ENCODE peak calls at places on chromosomes 5 and 9, in six cellular contexts. Z is OCI-LY7, X is colonic mucosa, M is fibroblast of pulmonary artery, Q is lower leg skin, I is foreskin fibroblast. S is an unnamed sample.

GRCh38 chr5:54644226-54644625 is 126.7 kb downstream of the SNX18 start:
- DNase-seq in Z (no peak), X (no peak), M (peak), Q (no peak), I (peak), S (no peak)

GRCh38 chr9:116855881-116856662 is 169.0 kb downstream of the TRIM32 start:
- DNase-seq in Z (no peak), X (no peak), M (no peak), Q (peak), I (no peak), S (no peak)

GRCh38 chr5:100900142-100900795 is 2.8 kb downstream of the ST8SIA4 start:
- DNase-seq in Z (peak), X (peak), M (peak), Q (no peak), I (peak), S (no peak)

GRCh38 chr5:79512692-79513518 is 1.0 kb downstream of the HOMER1 start:
- DNase-seq in Z (peak), X (no peak), M (peak), Q (no peak), I (peak), S (no peak)

GRCh38 chr9:126893079-126893478 is 21.5 kb upstream of the RALGPS1 start:
- DNase-seq in Z (peak), X (no peak), M (no peak), Q (no peak), I (no peak), S (no peak)

GRCh38 chr5:14257995-14258403 is 114.9 kb downstream of the TRIO start:
- DNase-seq in Z (no peak), X (no peak), M (no peak), Q (no peak), I (no peak), S (no peak)

GRCh38 chr5:179780343-179780742 is 13.4 kb upstream of the LTC4S start:
- DNase-seq in Z (no peak), X (no peak), M (no peak), Q (no peak), I (peak), S (no peak)

GRCh38 chr5:170655476-170655875 is 128.0 kb upstream of the GABRP start:
- DNase-seq in Z (no peak), X (no peak), M (no peak), Q (no peak), I (no peak), S (no peak)

DNA sequence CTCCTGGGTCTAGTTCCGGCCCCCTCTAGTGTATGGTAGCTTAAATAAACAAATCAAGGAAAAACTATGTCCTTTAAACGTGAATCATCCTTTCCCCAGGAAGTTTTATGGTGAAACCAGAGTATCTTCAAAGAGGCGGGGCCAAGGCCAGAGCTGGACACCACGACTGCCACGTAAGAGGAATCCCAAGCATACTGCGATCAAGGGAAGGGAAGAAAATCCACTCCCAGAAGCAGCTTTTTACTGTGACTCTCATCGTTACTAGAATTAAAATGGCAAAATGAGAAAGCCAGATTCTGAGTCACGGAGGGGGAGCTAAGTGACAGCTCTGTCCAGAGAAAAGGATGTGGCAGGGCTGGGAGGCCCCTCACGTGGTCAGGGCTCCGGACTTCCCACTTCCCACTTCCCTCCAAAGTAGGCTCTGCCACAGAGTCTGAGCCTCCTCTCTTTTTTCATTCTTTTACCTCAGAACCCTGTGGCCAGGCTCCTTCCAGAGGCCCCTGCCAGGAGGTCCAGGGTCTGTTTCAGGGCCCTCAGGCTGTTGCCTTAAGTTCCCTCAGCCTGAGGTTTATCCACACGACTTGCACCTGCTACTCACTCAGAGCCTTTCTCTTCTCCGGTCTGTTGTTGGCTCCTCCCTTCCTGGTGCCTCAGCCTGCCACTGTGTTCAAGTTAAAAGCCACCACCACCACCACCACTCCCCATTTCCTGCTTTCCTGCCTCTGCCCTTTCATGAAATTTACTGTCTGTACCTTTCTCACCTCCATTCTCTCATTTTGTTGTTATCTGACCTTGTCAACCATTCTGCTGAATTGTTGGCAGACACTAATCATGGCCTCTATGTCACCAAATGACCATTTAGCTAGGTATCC is 1.4 kb upstream of the GLRX start:
- DNase-seq in Z (peak), X (peak), M (peak), Q (peak), I (peak), S (no peak)
- TF ChIP-seq CTCF in Z (no peak), X (no peak), M (peak), Q (no peak), I (no peak), S (no peak)

GRCh38 chr5:67166460-67166871 is 30.1 kb downstream of the CD180 start:
- DNase-seq in Z (peak), X (peak), M (no peak), Q (no peak), I (no peak), S (no peak)
- H3K4me3 ChIP-seq in Z (peak), X (peak), M (no peak), Q (no peak), I (no peak), S (no peak)

GRCh38 chr9:1994180-1994579 is 21.0 kb upstream of the SMARCA2 start:
- DNase-seq in Z (no peak), X (no peak), M (no peak), Q (no peak), I (peak), S (no peak)
- TF ChIP-seq CTCF in Z (no peak), X (no peak), M (no peak), Q (no peak), I (no peak), S (no peak)

GRCh38 chr5:138438724-138439536 is at the start of gene REEP2:
- DNase-seq in Z (peak), X (no peak), M (peak), Q (no peak), I (peak), S (no peak)

GRCh38 chr5:138440226-138441073 is 1.6 kb downstream of the REEP2 start:
- DNase-seq in Z (no peak), X (no peak), M (no peak), Q (no peak), I (no peak), S (no peak)

GRCh38 chr5:138435943-138436342 is 2.9 kb upstream of the REEP2 start:
- DNase-seq in Z (no peak), X (no peak), M (no peak), Q (no peak), I (no peak), S (no peak)

GRCh38 chr5:138439537-138440225 is 824 bp downstream of the REEP2 start:
- DNase-seq in Z (no peak), X (no peak), M (no peak), Q (no peak), I (peak), S (no peak)

DNA sequence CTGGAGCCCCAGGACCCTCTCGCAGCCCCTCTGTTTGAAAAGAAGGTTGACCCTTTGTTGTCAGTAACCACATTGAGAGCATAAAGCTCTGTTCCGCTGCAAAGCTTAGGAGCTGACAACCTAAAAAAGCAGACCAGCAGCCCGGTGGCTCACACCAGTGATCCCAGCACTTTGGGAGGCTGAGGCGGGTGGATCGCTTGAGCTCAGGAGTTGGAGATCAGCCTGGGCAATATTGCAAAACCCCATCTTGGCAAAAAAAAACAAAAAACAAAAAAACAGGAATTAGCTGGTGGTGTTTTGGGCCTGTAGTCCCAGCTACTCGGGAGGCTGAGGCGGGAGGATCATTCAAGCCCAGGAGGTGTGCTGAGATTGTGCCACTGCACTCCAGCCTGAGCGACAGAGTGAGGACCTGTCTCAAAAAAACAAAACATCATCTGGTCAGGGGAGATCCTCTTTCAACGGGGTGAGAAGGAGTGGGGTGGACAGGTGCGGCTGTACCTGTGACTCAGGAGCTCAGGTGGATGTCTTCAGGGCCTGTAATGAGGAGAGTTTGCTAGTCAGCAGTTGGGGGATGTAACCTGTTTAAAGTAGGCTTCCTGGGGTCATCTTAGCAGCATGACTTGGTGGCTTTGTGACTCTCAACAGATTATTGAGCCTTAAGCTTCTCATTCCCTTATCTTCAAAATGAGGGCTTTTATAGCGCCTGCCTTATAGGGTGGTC is 694 bp upstream of the REEP2 start:
- DNase-seq in Z (no peak), X (no peak), M (no peak), Q (no peak), I (peak), S (no peak)
- H3K4me3 ChIP-seq in Z (peak), X (peak), M (peak), Q (no peak), I (peak), S (no peak)

DNA sequence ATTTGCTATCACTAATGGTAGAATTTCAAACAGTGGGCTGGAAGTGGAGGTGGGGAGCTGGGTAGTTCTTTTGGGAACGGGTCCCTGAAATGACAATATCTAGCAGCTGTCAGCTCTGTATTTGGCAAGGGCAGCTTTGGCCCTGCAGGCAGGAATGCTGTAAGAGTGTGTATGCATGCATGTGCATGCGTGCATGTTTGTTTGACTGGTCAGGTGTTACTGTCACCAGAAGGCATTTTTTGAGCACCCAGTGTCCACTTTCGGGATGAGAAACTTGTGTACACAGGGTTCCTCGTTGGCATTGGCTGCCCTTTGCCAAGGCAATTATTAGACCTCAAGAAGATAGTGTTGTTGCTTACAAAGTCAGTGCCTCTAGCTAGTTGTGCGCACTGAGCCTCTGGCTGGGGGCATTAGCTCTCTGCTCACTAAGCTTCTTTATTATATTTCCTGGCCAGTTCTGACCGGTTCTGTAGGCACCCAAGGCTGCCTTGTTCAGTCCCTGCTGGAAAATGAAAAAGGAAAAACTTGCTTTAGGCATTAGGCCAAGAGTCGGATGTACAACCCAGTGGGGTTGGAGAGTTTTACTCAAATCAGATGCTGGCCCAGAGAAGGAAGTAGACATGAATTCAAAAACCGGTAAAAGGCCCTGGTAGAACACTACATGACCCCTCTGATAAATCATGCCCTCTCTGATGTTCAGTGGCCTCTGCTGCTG is 2.0 kb downstream of the CYFIP2 start:
- DNase-seq in Z (peak), X (no peak), M (no peak), Q (no peak), I (no peak), S (peak)
- TF ChIP-seq CTCF in Z (no peak), X (no peak), M (no peak), Q (no peak), I (no peak), S (no peak)

GRCh38 chr5:158875272-158875679 is 224.4 kb downstream of the EBF1 start:
- DNase-seq in Z (peak), X (no peak), M (peak), Q (no peak), I (peak), S (no peak)
- H3K4me3 ChIP-seq in Z (peak), X (no peak), M (no peak), Q (no peak), I (peak), S (no peak)

S was measured in LNCaP clone FGC.